ENCODE peak calls at places on chromosomes 3 and 15, in five cellular contexts. T, W, X, K and R are unnamed samples.

GRCh38 chr15:87145686-87146085 is 1066.0 kb downstream of the AGBL1 start:
- DNase-seq in T (no peak), W (no peak), X (no peak), K (no peak), R (no peak)

GRCh38 chr3:183930069-183930468 is 45.4 kb upstream of the PARL start:
- DNase-seq in T (no peak), W (no peak), X (no peak), K (peak; percentile 45), R (no peak)

GRCh38 chr15:96331141-96331941 is 841 bp downstream of the NR2F2 start:
- DNase-seq in T (peak; percentile 58), W (no peak), X (peak; percentile 40), K (no peak), R (no peak)

GRCh38 chr3:197555281-197556261 is at the start of gene BDH1:
- DNase-seq in T (peak; percentile 7), W (no peak), X (no peak), K (no peak), R (no peak)

GRCh38 chr3:6601374-6601773 is 259.5 kb upstream of the GRM7 start:
- DNase-seq in T (no peak), W (no peak), X (peak; percentile 20), K (no peak), R (no peak)

GRCh38 chr15:76345880-76346665 is 9.5 kb downstream of the ISL2 start:
- DNase-seq in T (no peak), W (no peak), X (no peak), K (peak; percentile 61), R (no peak)

GRCh38 chr15:44427756-44428724 is 611 bp downstream of the CTDSPL2 start:
- DNase-seq in T (peak; percentile 28), W (peak; percentile 15), X (no peak), K (peak; percentile 62), R (peak; percentile 65)

GRCh38 chr15:91278956-91279355 is 178.9 kb downstream of the SV2B start:
- DNase-seq in T (no peak), W (no peak), X (no peak), K (no peak), R (no peak)

GRCh38 chr15:68271854-68272471 is 5.6 kb upstream of the FEM1B start:
- DNase-seq in T (peak; percentile 86), W (no peak), X (no peak), K (peak; percentile 63), R (peak; percentile 92)

GRCh38 chr3:113117511-113118302 is 93.7 kb upstream of the BOC start:
- DNase-seq in T (no peak), W (no peak), X (no peak), K (no peak), R (peak; percentile 90)

GRCh38 chr3:87856126-87856525 is 202.7 kb downstream of the CGGBP1 start:
- DNase-seq in T (peak; percentile 12), W (no peak), X (no peak), K (no peak), R (no peak)

GRCh38 chr3:39753361-39753760 is 56.0 kb upstream of the MYRIP start:
- DNase-seq in T (no peak), W (no peak), X (no peak), K (no peak), R (no peak)

GRCh38 chr3:167714871-167715270 is 19.8 kb downstream of the PDCD10 start:
- DNase-seq in T (no peak), W (no peak), X (no peak), K (no peak), R (no peak)

GRCh38 chr3:51704511-51704950 is 2.3 kb upstream of the GRM2 start:
- DNase-seq in T (no peak), W (no peak), X (no peak), K (no peak), R (no peak)

GRCh38 chr15:87829651-87830050 is 426.9 kb downstream of the NTRK3 start:
- DNase-seq in T (no peak), W (no peak), X (no peak), K (no peak), R (no peak)

GRCh38 chr15:33211409-33211808 is 16.9 kb upstream of the FMN1 start:
- DNase-seq in T (no peak), W (no peak), X (no peak), K (no peak), R (no peak)

GRCh38 chr15:85879334-85880163 is 84.8 kb upstream of the KLHL25 start:
- DNase-seq in T (peak; percentile 28), W (no peak), X (no peak), K (no peak), R (no peak)

GRCh38 chr15:47607750-47608149 is 109.6 kb upstream of the SEMA6D start:
- DNase-seq in T (no peak), W (no peak), X (no peak), K (no peak), R (no peak)

GRCh38 chr3:169772951-169773816 is at the start of gene MYNN:
- DNase-seq in T (peak; percentile 91), W (peak; percentile 60), X (peak; percentile 76), K (peak; percentile 81), R (peak; percentile 86)

GRCh38 chr3:149362361-149362760 is 15.1 kb downstream of the TM4SF1 start:
- DNase-seq in T (no peak), W (no peak), X (no peak), K (no peak), R (no peak)

GRCh38 chr3:31833391-31834165 is 147.5 kb downstream of the OSBPL10 start:
- DNase-seq in T (no peak), W (no peak), X (no peak), K (no peak), R (no peak)

GRCh38 chr3:54994026-54994626 is 66.3 kb upstream of the LRTM1 start:
- DNase-seq in T (no peak), W (no peak), X (no peak), K (no peak), R (no peak)

GRCh38 chr3:15623535-15624450 is 22.2 kb downstream of the BTD start:
- DNase-seq in T (no peak), W (no peak), X (no peak), K (no peak), R (no peak)

GRCh38 chr3:51715231-51716058 is 8.6 kb downstream of the GRM2 start:
- DNase-seq in T (no peak), W (no peak), X (no peak), K (no peak), R (no peak)

GRCh38 chr3:53346514-53346913 is 829 bp downstream of the DCP1A start:
- DNase-seq in T (peak; percentile 13), W (no peak), X (no peak), K (peak; percentile 32), R (no peak)

GRCh38 chr3:140298569-140299070 is 363.6 kb downstream of the CLSTN2 start:
- DNase-seq in T (no peak), W (peak; percentile 61), X (no peak), K (no peak), R (no peak)

GRCh38 chr3:128603811-128604447 is 46.7 kb downstream of the RPN1 start:
- DNase-seq in T (no peak), W (no peak), X (no peak), K (no peak), R (no peak)

DNA sequence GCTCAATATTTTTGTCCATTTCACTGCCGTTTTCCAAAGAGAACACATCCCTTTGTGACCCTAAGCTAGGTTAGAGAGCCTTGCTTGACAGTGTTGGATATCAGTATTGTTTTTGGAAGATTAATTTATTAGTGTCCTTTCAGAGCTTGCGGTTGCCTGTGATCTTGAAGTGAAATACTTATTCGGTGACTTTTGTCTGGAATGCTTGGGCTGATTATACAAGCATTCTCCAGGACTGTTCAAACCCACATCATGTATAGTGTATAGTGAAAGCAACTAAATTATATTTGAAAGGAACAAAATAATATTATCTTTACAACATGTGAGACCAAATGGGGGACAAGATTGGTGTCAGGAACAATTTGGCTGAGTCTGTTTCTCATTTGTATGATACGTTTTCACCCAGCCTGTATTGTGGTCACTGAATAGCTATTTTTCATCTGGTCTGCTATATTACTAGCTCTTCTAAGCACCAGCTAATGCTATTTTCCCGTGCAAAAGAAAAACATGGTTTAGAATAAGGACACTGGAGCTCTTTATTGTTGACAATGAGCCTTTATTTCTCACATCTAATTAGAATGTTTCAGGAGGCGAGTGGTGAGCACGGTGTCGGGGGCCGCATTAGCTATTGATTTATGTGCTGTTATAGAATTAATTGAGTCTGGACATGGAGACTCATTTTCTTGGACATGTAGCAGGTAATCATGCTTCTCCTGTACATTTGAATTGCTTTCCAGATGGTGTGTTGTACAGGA is 158.1 kb downstream of the APBA2 start:
- DNase-seq in T (no peak), W (no peak), X (no peak), K (no peak), R (peak; percentile 69)
- TF ChIP-seq MAFK in T (no peak), W (no peak), X (no peak), K (no peak), R (no peak)

GRCh38 chr15:38768970-38769369 is 204.4 kb upstream of the RASGRP1 start:
- DNase-seq in T (peak; percentile 14), W (peak; percentile 15), X (no peak), K (no peak), R (peak; percentile 34)
- TF ChIP-seq MAFK in T (peak; percentile 34), W (peak; percentile 61), X (no peak), K (peak; percentile 20), R (peak; percentile 23)

GRCh38 chr3:62718515-62719320 is 156.5 kb downstream of the CADPS start:
- DNase-seq in T (no peak), W (no peak), X (no peak), K (no peak), R (no peak)
- TF ChIP-seq MAFK in T (no peak), W (no peak), X (no peak), K (no peak), R (no peak)

DNA sequence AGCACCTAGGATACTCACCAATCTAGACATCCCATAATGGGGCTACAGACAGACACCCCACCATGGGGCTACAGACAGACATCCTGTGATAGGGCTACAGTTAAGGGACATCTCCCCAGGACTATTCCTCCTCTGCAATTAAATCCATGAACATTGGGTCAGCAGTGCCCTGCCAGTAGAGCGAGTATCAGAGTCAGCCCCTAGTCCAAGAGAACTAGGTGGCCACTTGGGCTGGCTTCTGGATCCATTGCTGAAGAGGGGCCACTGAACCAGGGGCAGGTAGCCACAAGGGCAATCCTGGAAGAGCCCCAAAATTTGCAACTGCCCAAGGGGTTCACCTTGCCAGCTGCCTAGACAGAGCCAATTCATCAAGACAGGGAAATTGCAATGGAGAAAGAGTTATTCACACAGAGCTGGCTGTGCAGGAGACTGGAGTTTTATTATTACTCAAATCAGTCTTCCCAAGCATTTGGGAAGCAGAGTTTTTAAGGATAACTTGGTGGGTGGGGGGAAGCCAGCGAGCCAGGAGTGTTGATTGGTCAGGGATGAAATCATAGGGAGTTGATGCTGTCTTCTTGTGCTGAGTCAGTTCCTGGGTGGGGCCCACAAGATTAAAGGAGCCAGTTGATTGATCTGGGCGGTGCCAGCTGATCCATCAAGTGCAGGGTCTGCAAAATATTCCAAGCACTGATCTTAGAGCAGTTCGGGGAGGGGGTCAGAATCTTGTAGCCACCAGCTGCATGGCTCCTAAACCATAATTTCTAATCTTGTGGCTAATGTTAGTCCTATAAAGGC is 170.2 kb upstream of the SMAD3 start:
- DNase-seq in T (no peak), W (no peak), X (no peak), K (no peak), R (no peak)
- TF ChIP-seq MAFK in T (no peak), W (no peak), X (peak; percentile 42), K (no peak), R (no peak)

GRCh38 chr3:18951333-18951732 is 197.0 kb upstream of the KCNH8 start:
- DNase-seq in T (no peak), W (no peak), X (no peak), K (no peak), R (no peak)

GRCh38 chr3:18946524-18946923 is 201.8 kb upstream of the KCNH8 start:
- DNase-seq in T (peak; percentile 20), W (peak; percentile 29), X (no peak), K (peak; percentile 1), R (no peak)
- TF ChIP-seq MAFK in T (no peak), W (no peak), X (no peak), K (no peak), R (no peak)